ENCODE peak calls at places on chromosome 2, in seven cellular contexts. X is tibial nerve; L is psoas muscle; I is caudate nucleus; A is mammary epithelial cell; N is CD4-positive, CD25-positive, alpha-beta regulatory T cell; R is heart right ventricle. T is an unnamed sample.

GRCh38 chr2:17164550-17164949 is 353.7 kb downstream of the RAD51AP2 start:
- DNase-seq in X (no peak), L (no peak), I (no peak), A (no peak), N (no peak), R (no peak), T (no peak)

GRCh38 chr2:117982376-117983033 is 31.4 kb downstream of the CCDC93 start:
- DNase-seq in X (no peak), L (no peak), I (no peak), A (no peak), N (no peak), R (no peak), T (no peak)

GRCh38 chr2:23436346-23437099 is 51.5 kb downstream of the KLHL29 start:
- DNase-seq in X (no peak), L (no peak), I (peak), A (peak), N (no peak), R (no peak), T (no peak)

GRCh38 chr2:43082111-43082877 is 144.1 kb downstream of the ZFP36L2 start:
- DNase-seq in X (peak), L (peak), I (peak), A (peak), N (no peak), R (peak), T (no peak)

GRCh38 chr2:222732774-222733173 is 61.3 kb downstream of the MOGAT1 start:
- DNase-seq in X (no peak), L (no peak), I (no peak), A (no peak), N (no peak), R (no peak), T (no peak)

GRCh38 chr2:218229851-218230250 is 12.9 kb downstream of the ARPC2 start:
- DNase-seq in X (no peak), L (no peak), I (no peak), A (peak), N (no peak), R (no peak), T (no peak)

GRCh38 chr2:197024206-197024605 is 97.7 kb upstream of the PGAP1 start:
- DNase-seq in X (no peak), L (no peak), I (no peak), A (no peak), N (no peak), R (no peak), T (no peak)

GRCh38 chr2:195663007-195663406 is 6.0 kb downstream of the SLC39A10 start:
- DNase-seq in X (no peak), L (no peak), I (no peak), A (no peak), N (no peak), R (no peak), T (no peak)

GRCh38 chr2:144547512-144547911 is 27.6 kb upstream of the ZEB2 start:
- DNase-seq in X (no peak), L (no peak), I (no peak), A (no peak), N (no peak), R (no peak), T (no peak)

GRCh38 chr2:36729067-36729466 is 32.6 kb downstream of the VIT start:
- DNase-seq in X (no peak), L (no peak), I (no peak), A (no peak), N (no peak), R (no peak), T (no peak)

GRCh38 chr2:156306821-156307220 is 25.7 kb downstream of the NR4A2 start:
- DNase-seq in X (no peak), L (no peak), I (no peak), A (peak), N (no peak), R (no peak), T (no peak)

GRCh38 chr2:15666776-15667578 is 75.3 kb downstream of the DDX1 start:
- DNase-seq in X (no peak), L (no peak), I (no peak), A (peak), N (no peak), R (no peak), T (peak)

GRCh38 chr2:23283653-23284052 is 101.3 kb upstream of the KLHL29 start:
- DNase-seq in X (no peak), L (no peak), I (no peak), A (peak), N (no peak), R (no peak), T (no peak)

GRCh38 chr2:53490659-53491058 is 276.9 kb upstream of the CHAC2 start:
- DNase-seq in X (no peak), L (peak), I (peak), A (peak), N (no peak), R (no peak), T (no peak)

GRCh38 chr2:170815746-170816498 is 765 bp upstream of the GAD1 start:
- DNase-seq in X (peak), L (peak), I (peak), A (peak), N (peak), R (peak), T (peak)

GRCh38 chr2:206983156-206983875 is 44.0 kb downstream of the CPO start:
- DNase-seq in X (no peak), L (no peak), I (no peak), A (peak), N (no peak), R (no peak), T (no peak)

GRCh38 chr2:37389984-37390765 is 45.7 kb downstream of the QPCT start:
- DNase-seq in X (no peak), L (no peak), I (peak), A (peak), N (peak), R (no peak), T (no peak)

GRCh38 chr2:76406134-76406855 is 695.6 kb upstream of the GCFC2 start:
- DNase-seq in X (no peak), L (no peak), I (no peak), A (no peak), N (no peak), R (no peak), T (no peak)

GRCh38 chr2:88247531-88247930 is 77.4 kb downstream of the THNSL2 start:
- DNase-seq in X (no peak), L (no peak), I (no peak), A (no peak), N (no peak), R (no peak), T (no peak)

GRCh38 chr2:144942516-144943256 is 422.8 kb upstream of the ZEB2 start:
- DNase-seq in X (no peak), L (no peak), I (no peak), A (peak), N (no peak), R (no peak), T (no peak)

GRCh38 chr2:117763806-117764205 is 50.7 kb upstream of the DDX18 start:
- DNase-seq in X (no peak), L (no peak), I (no peak), A (no peak), N (no peak), R (no peak), T (no peak)

GRCh38 chr2:71781695-71782228 is 328.4 kb downstream of the DYSF start:
- DNase-seq in X (no peak), L (no peak), I (no peak), A (no peak), N (no peak), R (no peak), T (peak)

GRCh38 chr2:206232287-206233035 is 42.0 kb upstream of the ZDBF2 start:
- DNase-seq in X (no peak), L (no peak), I (peak), A (no peak), N (no peak), R (no peak), T (no peak)

GRCh38 chr2:43455735-43456642 is 139.8 kb downstream of the THADA start:
- DNase-seq in X (no peak), L (no peak), I (no peak), A (peak), N (no peak), R (no peak), T (no peak)

GRCh38 chr2:140542627-140543026 is 1588.2 kb downstream of the LRP1B start:
- DNase-seq in X (no peak), L (no peak), I (no peak), A (no peak), N (no peak), R (no peak), T (no peak)

GRCh38 chr2:104656496-104657310 is 197.2 kb upstream of the POU3F3 start:
- DNase-seq in X (no peak), L (no peak), I (peak), A (no peak), N (no peak), R (peak), T (no peak)

GRCh38 chr2:137117385-137117784 is 352.0 kb downstream of the THSD7B start:
- DNase-seq in X (no peak), L (no peak), I (no peak), A (peak), N (no peak), R (no peak), T (no peak)

GRCh38 chr2:189402932-189403331 is 38.3 kb upstream of the WDR75 start:
- DNase-seq in X (no peak), L (no peak), I (no peak), A (peak), N (no peak), R (no peak), T (no peak)

GRCh38 chr2:74316616-74317295 is 26.5 kb downstream of the SLC4A5 start:
- DNase-seq in X (no peak), L (no peak), I (no peak), A (no peak), N (no peak), R (no peak), T (no peak)

GRCh38 chr2:29363111-29363510 is 247.9 kb downstream of the CLIP4 start:
- DNase-seq in X (no peak), L (no peak), I (no peak), A (no peak), N (no peak), R (no peak), T (no peak)

GRCh38 chr2:197273485-197273884 is 37.1 kb downstream of the ANKRD44 start:
- DNase-seq in X (no peak), L (peak), I (no peak), A (no peak), N (no peak), R (peak), T (peak)

GRCh38 chr2:85410584-85411404 is 628 bp upstream of the CAPG start:
- DNase-seq in X (no peak), L (no peak), I (peak), A (peak), N (no peak), R (no peak), T (no peak)
- H3K27ac ChIP-seq in X (peak), L (no peak), I (no peak), A (no peak), N (no peak), R (peak), T (peak)

GRCh38 chr2:27380626-27381556 is at the start of gene ZNF513:
- DNase-seq in X (peak), L (peak), I (peak), A (peak), N (peak), R (peak), T (peak)

GRCh38 chr2:27378809-27379290 is 1.7 kb downstream of the ZNF513 start:
- DNase-seq in X (no peak), L (no peak), I (no peak), A (no peak), N (no peak), R (no peak), T (no peak)

GRCh38 chr2:27379840-27380625 is 501 bp downstream of the ZNF513 start:
- DNase-seq in X (peak), L (peak), I (peak), A (peak), N (peak), R (peak), T (peak)

GRCh38 chr2:27379383-27379839 is 1.1 kb downstream of the ZNF513 start:
- DNase-seq in X (no peak), L (no peak), I (no peak), A (no peak), N (no peak), R (no peak), T (no peak)

GRCh38 chr2:27381577-27382181 is 1.1 kb upstream of the ZNF513 start:
- DNase-seq in X (no peak), L (no peak), I (no peak), A (no peak), N (no peak), R (no peak), T (no peak)
- H3K27ac ChIP-seq in X (peak), L (peak), I (no peak), A (peak), N (peak), R (peak), T (peak)

GRCh38 chr2:230414302-230414701 is 1.7 kb upstream of the SP100 start:
- DNase-seq in X (no peak), L (no peak), I (no peak), A (peak), N (no peak), R (no peak), T (no peak)

GRCh38 chr2:230413465-230413864 is 2.5 kb upstream of the SP100 start:
- DNase-seq in X (no peak), L (no peak), I (no peak), A (no peak), N (no peak), R (no peak), T (no peak)

GRCh38 chr2:230418341-230419016 is 2.5 kb downstream of the SP100 start:
- DNase-seq in X (no peak), L (no peak), I (no peak), A (peak), N (no peak), R (no peak), T (no peak)

GRCh38 chr2:230416061-230416721 is at the start of gene SP100:
- DNase-seq in X (peak), L (peak), I (no peak), A (peak), N (peak), R (peak), T (peak)

DNA sequence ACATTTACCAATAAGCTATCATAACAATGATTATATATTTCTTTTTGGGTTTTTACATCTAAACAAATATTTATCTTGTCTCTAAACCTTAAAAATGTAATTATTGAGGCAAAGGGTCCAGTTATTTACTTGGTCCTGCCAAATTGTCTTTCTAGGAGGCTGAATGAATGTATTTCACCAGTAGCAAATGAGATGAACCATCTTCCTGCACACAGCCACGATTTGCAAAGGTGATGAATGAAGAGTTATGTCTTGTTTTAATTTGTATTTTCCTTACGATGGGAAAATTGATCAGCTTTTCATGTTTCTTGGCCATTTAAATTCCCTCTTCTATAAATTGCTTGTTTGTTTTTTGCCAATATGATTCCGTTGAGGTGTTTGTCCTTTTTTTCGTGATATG is 1.4 kb downstream of the SP100 start:
- DNase-seq in X (no peak), L (no peak), I (no peak), A (no peak), N (no peak), R (no peak), T (no peak)
- H3K27ac ChIP-seq in X (peak), L (no peak), I (no peak), A (peak), N (peak), R (peak), T (no peak)

GRCh38 chr2:201205516-201205850 is 22.5 kb downstream of the CASP10 start:
- DNase-seq in X (no peak), L (no peak), I (no peak), A (no peak), N (no peak), R (no peak), T (no peak)

GRCh38 chr2:201203916-201204654 is 21.1 kb downstream of the CASP10 start:
- DNase-seq in X (no peak), L (no peak), I (no peak), A (no peak), N (no peak), R (no peak), T (no peak)

GRCh38 chr2:201204655-201205515 is 21.9 kb downstream of the CASP10 start:
- DNase-seq in X (no peak), L (no peak), I (no peak), A (no peak), N (no peak), R (no peak), T (no peak)

DNA sequence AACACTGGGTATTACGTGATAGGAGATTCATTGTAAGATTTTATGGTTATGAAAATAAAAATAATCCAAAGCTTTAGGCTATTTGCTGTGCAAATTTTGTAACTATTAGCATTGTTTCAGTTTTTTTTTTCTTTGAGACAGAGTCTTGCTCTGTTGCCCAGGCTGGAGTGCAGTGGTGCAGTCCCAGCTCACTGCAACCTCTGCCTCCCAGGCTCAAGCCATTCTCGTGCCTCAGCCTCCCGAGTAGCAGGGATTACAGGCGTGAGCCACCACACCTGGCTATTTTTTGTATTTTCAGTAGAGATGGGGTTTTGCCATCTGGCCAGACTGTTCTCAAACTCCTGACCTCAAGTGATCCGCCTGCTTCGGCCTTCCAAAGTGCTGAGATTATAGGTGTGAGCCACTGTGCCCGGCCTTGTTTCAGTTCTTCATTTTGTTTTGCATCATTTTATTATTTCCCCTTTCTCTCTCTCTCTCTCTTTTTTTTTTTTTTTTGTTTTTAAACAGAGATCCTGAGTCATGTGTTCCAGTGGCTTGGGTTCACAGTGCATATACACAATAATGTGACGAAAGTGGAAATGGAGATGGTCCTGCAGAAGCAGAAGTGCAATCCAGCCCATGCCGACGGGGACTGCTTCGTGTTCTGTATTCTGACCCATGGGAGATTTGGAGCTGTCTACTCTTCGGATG is 25.8 kb downstream of the CASP10 start:
- DNase-seq in X (peak), L (no peak), I (no peak), A (no peak), N (no peak), R (peak), T (no peak)
- H3K27ac ChIP-seq in X (no peak), L (no peak), I (peak), A (no peak), N (no peak), R (peak), T (no peak)

DNA sequence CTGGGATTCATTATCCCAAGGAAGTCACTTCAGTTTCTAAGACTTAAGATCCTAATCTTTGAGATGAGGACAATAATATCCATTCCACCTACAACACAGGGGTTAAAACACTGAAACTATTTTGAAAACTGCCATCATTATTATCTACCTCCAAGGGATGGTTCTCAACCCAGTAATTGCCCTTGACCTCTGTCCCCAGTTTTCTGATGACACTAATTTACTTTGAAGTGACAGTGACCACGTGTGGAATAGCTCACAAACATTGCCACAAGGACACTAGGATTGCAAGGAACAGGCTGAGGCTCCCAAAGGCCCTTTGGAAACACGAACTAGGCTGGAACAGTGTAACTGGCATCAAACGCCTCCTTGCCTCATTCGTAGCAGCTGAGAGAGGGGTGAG is 78.4 kb downstream of the UXS1 start:
- DNase-seq in X (no peak), L (no peak), I (no peak), A (no peak), N (no peak), R (no peak), T (no peak)
- H3K27ac ChIP-seq in X (no peak), L (peak), I (no peak), A (no peak), N (no peak), R (no peak), T (no peak)